ENCODE peak calls at places on chromosomes 7 and 10, in five cellular contexts. M, I, T, D and B are unnamed samples.

GRCh38 chr10:127989481-127989964 is 82.6 kb downstream of the PTPRE start:
- DNase-seq in M (no peak), I (no peak), T (no peak), D (no peak), B (no peak)

GRCh38 chr7:42208586-42208985 is 28.4 kb downstream of the GLI3 start:
- DNase-seq in M (peak), I (no peak), T (no peak), D (no peak), B (no peak)

GRCh38 chr10:98202378-98202777 is 65.6 kb downstream of the LOXL4 start:
- DNase-seq in M (no peak), I (no peak), T (no peak), D (no peak), B (no peak)

GRCh38 chr10:78524941-78525340 is 491.3 kb downstream of the RPS24 start:
- DNase-seq in M (no peak), I (no peak), T (no peak), D (no peak), B (no peak)

GRCh38 chr10:30940279-30940678 is 91.4 kb downstream of the ZNF438 start:
- DNase-seq in M (no peak), I (no peak), T (no peak), D (no peak), B (no peak)

GRCh38 chr7:95199779-95200558 is 124.4 kb downstream of the PON1 start:
- DNase-seq in M (peak), I (peak), T (peak), D (no peak), B (peak)

GRCh38 chr10:76583711-76584161 is 1053.9 kb downstream of the KCNMA1 start:
- DNase-seq in M (peak), I (no peak), T (peak), D (no peak), B (no peak)

GRCh38 chr7:101779267-101779666 is 38.2 kb upstream of the CUX1 start:
- DNase-seq in M (no peak), I (no peak), T (no peak), D (no peak), B (no peak)

GRCh38 chr7:25496394-25497103 is 268.3 kb upstream of the NPVF start:
- DNase-seq in M (no peak), I (peak), T (no peak), D (no peak), B (no peak)

GRCh38 chr10:11663763-11664555 is 52.5 kb upstream of the USP6NL start:
- DNase-seq in M (no peak), I (no peak), T (no peak), D (no peak), B (no peak)

GRCh38 chr7:70585071-70585470 is 546.9 kb upstream of the GALNT17 start:
- DNase-seq in M (no peak), I (no peak), T (no peak), D (no peak), B (no peak)

GRCh38 chr7:75866497-75867389 is 12.1 kb upstream of the RHBDD2 start:
- DNase-seq in M (peak), I (peak), T (peak), D (peak), B (peak)

GRCh38 chr7:75858430-75858829 is 20.4 kb upstream of the RHBDD2 start:
- DNase-seq in M (no peak), I (no peak), T (no peak), D (no peak), B (no peak)

GRCh38 chr7:75856562-75856961 is 22.3 kb upstream of the RHBDD2 start:
- DNase-seq in M (no peak), I (peak), T (no peak), D (no peak), B (no peak)

GRCh38 chr7:75866129-75866496 is 12.7 kb upstream of the RHBDD2 start:
- DNase-seq in M (peak), I (no peak), T (no peak), D (no peak), B (no peak)

GRCh38 chr7:75861636-75862035 is 17.2 kb upstream of the RHBDD2 start:
- DNase-seq in M (peak), I (peak), T (no peak), D (no peak), B (no peak)
- TF ChIP-seq CTCF in M (no peak), I (no peak), T (no peak), D (no peak), B (no peak)

DNA sequence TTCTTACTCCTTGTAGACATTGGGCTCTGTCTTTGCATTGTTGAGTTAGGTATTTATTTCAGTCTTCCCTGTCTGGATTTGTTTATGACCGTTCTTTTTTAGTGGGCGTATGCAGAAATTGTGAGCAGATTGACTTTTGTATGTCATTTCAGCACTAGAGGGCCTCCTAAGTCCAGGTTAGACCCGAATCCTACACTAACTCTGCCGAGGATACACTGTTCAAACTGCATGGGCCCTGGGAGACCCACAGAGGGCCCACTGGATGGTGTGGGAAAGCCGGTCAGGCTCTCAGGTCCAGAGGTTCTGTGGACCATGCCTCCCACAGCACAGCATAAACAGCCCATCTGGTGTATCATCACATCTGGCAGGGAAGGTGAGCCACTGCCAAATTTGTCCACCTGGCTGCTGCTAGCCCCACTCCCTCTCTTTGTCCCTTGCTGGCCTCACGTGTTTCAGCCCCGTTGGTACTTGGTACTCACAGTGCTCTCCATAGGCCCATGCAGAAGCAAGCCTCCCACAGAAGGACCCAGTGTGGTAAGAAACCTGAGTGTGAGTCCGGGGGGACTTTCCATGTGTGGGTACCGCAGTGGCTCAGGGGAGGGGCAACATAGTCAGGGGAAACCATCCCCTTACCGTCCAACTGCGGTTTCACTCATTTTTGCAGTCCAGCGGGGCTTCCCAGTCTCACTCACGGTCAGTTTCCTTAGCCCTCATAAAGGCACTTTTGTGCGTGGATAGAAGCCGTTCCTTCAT is 112.8 kb downstream of the APBB1IP start:
- DNase-seq in M (no peak), I (no peak), T (no peak), D (no peak), B (no peak)
- TF ChIP-seq CTCF in M (no peak), I (no peak), T (no peak), D (no peak), B (no peak)

DNA sequence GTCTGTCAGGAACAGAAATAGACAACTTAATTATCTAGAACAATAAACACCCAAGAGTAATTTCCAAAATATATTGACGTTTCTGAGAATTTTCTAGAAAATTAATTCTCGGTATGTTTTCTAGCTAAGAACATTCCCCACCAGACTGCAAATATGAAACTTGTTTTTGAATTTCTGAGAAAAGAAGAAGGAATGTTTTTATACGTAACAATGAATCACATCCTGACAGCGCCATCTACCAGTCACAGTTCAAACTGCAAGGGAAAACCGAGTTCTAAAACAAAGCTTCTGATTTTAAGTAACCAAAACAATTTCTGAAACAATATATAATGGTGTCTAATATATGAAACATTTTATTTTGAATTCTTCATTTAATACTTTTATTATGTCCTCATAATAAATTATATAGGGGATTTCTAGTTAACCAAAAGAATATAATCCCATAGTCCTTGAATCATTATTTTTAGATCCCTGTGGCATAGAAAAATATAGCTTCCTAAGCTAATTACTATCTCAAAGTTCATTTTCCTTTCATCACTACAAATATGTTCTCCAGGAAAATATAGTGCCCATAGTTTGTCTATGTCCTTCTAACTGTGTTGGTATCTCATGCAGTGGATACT is 34.5 kb upstream of the MEOX2 start:
- DNase-seq in M (peak), I (peak), T (no peak), D (no peak), B (peak)
- TF ChIP-seq CTCF in M (peak), I (peak), T (peak), D (peak), B (peak)

GRCh38 chr7:44257618-44258422 is 57.0 kb downstream of the YKT6 start:
- DNase-seq in M (peak), I (peak), T (peak), D (peak), B (peak)
- TF ChIP-seq CTCF in M (no peak), I (no peak), T (no peak), D (peak), B (no peak)

GRCh38 chr10:35424680-35425285 is 88.5 kb downstream of the CCNY start:
- DNase-seq in M (no peak), I (no peak), T (no peak), D (no peak), B (no peak)

GRCh38 chr10:35426657-35427056 is 90.3 kb downstream of the CCNY start:
- DNase-seq in M (no peak), I (no peak), T (no peak), D (no peak), B (no peak)

GRCh38 chr10:35427543-35427942 is 91.2 kb downstream of the CCNY start:
- DNase-seq in M (no peak), I (no peak), T (no peak), D (no peak), B (no peak)

GRCh38 chr10:35423505-35424306 is 87.4 kb downstream of the CCNY start:
- DNase-seq in M (peak), I (no peak), T (peak), D (no peak), B (no peak)

GRCh38 chr10:35425596-35425995 is 89.3 kb downstream of the CCNY start:
- DNase-seq in M (peak), I (no peak), T (no peak), D (no peak), B (no peak)
- TF ChIP-seq CTCF in M (no peak), I (no peak), T (no peak), D (no peak), B (no peak)

GRCh38 chr10:32151876-32152275 is 95.7 kb upstream of the KIF5B start:
- DNase-seq in M (peak), I (no peak), T (no peak), D (no peak), B (no peak)

GRCh38 chr10:32147730-32148129 is 91.5 kb upstream of the KIF5B start:
- DNase-seq in M (no peak), I (no peak), T (no peak), D (no peak), B (no peak)

GRCh38 chr10:32148864-32149256 is 92.6 kb upstream of the KIF5B start:
- DNase-seq in M (no peak), I (no peak), T (no peak), D (no peak), B (no peak)

GRCh38 chr10:32150532-32151101 is 94.4 kb upstream of the KIF5B start:
- DNase-seq in M (no peak), I (no peak), T (no peak), D (no peak), B (no peak)

GRCh38 chr10:32149257-32149955 is 93.2 kb upstream of the KIF5B start:
- DNase-seq in M (peak), I (no peak), T (peak), D (peak), B (no peak)
- TF ChIP-seq CTCF in M (no peak), I (no peak), T (no peak), D (no peak), B (no peak)

DNA sequence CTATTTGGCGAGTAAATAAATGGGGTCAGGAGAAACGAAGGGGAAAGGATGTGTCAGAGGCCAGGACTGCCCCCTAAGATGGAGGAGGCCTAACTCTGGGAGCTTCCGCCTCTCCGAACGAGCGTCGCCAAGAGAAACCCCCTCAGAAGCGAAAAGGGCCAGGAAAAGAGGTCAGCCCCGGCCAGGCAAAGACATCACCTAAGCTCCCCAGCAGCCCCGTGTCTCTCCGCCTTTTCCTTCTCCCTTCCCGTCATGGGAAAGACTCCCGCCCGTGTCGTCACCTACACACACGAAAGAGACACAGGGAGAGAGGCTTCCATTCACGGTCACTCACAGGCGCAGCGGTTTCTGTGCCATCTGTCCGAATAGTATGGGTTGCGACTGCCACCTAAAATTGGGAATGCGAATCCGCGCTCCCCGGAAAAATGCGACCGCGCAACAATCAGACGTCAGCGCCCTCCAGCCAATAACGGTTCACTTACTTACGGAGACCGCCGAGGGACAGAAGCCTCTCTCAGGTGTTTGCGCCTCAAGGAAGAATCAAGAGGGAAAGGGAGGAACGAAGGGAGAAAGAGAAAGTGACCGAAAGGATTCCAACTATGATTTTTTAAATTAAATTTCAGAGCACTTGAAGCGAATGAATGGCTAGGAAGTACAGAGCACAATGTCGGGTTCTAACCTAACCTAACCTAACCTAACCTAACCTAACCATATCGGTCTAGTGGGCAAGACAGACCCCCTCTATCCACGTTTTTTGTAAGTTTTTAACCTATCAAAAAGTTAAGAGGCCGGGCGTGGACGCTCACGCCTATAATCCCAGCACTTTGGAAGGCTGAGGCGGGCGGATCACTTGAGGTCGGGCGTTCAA is at the start of gene CWF19L1:
- DNase-seq in M (peak), I (peak), T (peak), D (peak), B (peak)
- TF ChIP-seq CTCF in M (no peak), I (no peak), T (no peak), D (no peak), B (no peak)